ENCODE peak calls at places on chromosomes 12 and 14, in nine cellular contexts. B is PC-3, G is left ventricle myocardium inferior, M is cardiac muscle cell, H is adrenal gland, S is bronchial epithelial cell, P is tibial artery, N is right atrium auricular region, F is uterus. K is an unnamed sample.
A peak's percentile ranks its signal among the peaks of the same experiment; 100 is the strongest.

GRCh38 chr14:50808053-50808452 is 22.9 kb downstream of the NIN start:
- DNase-seq in P (no peak), B (no peak), M (no peak), N (no peak), G (no peak), F (no peak), H (no peak), S (no peak), K (no peak)

GRCh38 chr12:123389560-123390351 is 5.8 kb downstream of the KMT5A start:
- DNase-seq in B (peak; percentile 60), G (peak; percentile 66), N (no peak), F (no peak), H (peak; percentile 62), S (peak; percentile 46), M (no peak), P (no peak), K (peak; percentile 81)

GRCh38 chr12:49566361-49566760 is 1.6 kb downstream of the MCRS1 start:
- DNase-seq in P (no peak), S (no peak), F (no peak), B (no peak), G (no peak), M (no peak), H (no peak), N (no peak), K (no peak)

GRCh38 chr12:112270673-112271072 is 111.6 kb downstream of the HECTD4 start:
- DNase-seq in N (no peak), P (no peak), H (no peak), F (no peak), S (peak; percentile 60), G (no peak), M (no peak), B (no peak), K (no peak)

GRCh38 chr14:61527325-61528100 is 167.8 kb upstream of the HIF1A start:
- DNase-seq in G (no peak), P (no peak), H (peak; percentile 82), S (peak; percentile 83), M (peak; percentile 89), F (no peak), B (peak; percentile 85), N (no peak), K (no peak)

GRCh38 chr12:90399317-90399716 is 555.7 kb downstream of the CCER1 start:
- DNase-seq in P (no peak), N (no peak), S (no peak), M (no peak), F (no peak), H (no peak), G (no peak), B (no peak), K (no peak)

GRCh38 chr12:94059394-94060368 is 88.7 kb upstream of the PLXNC1 start:
- DNase-seq in M (no peak), P (no peak), B (peak; percentile 53), G (no peak), H (no peak), S (no peak), N (no peak), F (no peak), K (peak; percentile 43)

GRCh38 chr14:54105406-54105805 is 148.8 kb upstream of the BMP4 start:
- DNase-seq in H (no peak), F (no peak), P (no peak), B (peak; percentile 99), N (no peak), S (peak; percentile 89), M (no peak), G (no peak), K (no peak)

GRCh38 chr12:122992386-122992785 is 11.9 kb downstream of the ARL6IP4 start:
- DNase-seq in N (no peak), H (no peak), P (no peak), B (no peak), S (no peak), M (no peak), F (no peak), G (no peak), K (no peak)

GRCh38 chr12:109559200-109559505 is 14.2 kb downstream of the MMAB start:
- DNase-seq in S (no peak), N (no peak), G (no peak), M (no peak), H (no peak), P (no peak), F (no peak), B (no peak), K (no peak)

DNA sequence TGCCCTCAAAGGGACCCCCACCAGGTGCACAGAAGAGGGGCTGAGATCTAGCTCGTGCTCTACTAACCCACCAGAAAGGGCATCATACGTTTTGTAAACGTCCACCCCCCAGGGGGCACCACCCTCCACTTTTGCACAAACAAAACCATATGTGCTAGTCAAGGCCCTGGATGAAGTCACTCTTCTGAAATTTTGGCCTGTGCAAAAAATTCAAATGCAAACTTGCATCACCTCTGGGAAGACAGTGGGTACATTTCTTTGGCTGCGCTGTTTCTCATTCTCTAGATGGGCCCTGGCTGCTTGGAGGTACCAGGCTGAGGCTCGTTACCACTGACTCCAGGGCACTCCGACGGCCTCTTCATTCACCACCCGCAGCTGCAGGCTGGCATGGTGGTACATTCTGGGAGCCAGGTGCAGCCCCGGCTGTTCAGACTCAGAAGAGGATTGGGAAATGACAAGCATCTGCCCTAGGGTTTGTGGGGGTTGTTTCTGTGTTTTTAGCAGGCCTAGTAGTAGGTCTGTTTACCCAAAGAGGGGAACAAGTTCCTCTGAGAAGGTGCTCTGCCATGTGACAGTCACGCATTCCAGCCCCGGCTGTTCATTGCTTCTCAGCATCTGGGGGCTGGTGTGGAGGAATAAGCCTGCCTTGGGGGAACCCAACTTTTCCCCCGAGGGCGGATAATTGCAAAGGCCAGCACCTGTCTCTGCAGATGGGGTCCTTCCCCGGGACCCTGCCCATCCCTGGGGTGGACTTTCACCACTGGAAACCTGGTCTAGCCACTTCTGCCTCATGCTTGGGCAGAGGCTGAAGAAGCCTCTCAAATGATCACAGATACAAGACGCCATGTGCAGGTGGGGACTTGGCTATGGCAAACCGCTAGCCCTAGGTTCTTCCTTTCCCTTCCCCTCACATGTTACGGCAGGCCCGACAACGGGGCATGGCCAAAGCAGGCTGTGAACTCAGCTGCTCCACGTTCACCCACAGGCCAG is 147.6 kb downstream of the DPF3 start:
- DNase-seq in N (peak; percentile 49), P (no peak), F (no peak), G (no peak), M (peak; percentile 47), H (no peak), S (peak; percentile 1), B (peak; percentile 48), K (peak; percentile 24)
- TF ChIP-seq CTCF in N (no peak), P (peak; percentile 31), F (no peak), G (peak; percentile 18), M (peak; percentile 3), H (no peak), S (no peak), B (peak; percentile 36), K (no peak)

GRCh38 chr12:68791897-68792481 is 16.0 kb upstream of the MDM2 start:
- DNase-seq in M (no peak), P (no peak), S (no peak), G (no peak), B (no peak), H (no peak), N (no peak), F (no peak), K (no peak)
- H3K27me3 ChIP-seq in M (no peaks in the 10 kb centered on the region), P (no peaks in the 10 kb centered on the region), S (no peaks in the 10 kb centered on the region), G (no peaks in the 10 kb centered on the region), B (no peaks in the 10 kb centered on the region), H (no peaks in the 10 kb centered on the region), N (no peaks in the 10 kb centered on the region), F (no peaks in the 10 kb centered on the region), K (no peaks in the 10 kb centered on the region)

DNA sequence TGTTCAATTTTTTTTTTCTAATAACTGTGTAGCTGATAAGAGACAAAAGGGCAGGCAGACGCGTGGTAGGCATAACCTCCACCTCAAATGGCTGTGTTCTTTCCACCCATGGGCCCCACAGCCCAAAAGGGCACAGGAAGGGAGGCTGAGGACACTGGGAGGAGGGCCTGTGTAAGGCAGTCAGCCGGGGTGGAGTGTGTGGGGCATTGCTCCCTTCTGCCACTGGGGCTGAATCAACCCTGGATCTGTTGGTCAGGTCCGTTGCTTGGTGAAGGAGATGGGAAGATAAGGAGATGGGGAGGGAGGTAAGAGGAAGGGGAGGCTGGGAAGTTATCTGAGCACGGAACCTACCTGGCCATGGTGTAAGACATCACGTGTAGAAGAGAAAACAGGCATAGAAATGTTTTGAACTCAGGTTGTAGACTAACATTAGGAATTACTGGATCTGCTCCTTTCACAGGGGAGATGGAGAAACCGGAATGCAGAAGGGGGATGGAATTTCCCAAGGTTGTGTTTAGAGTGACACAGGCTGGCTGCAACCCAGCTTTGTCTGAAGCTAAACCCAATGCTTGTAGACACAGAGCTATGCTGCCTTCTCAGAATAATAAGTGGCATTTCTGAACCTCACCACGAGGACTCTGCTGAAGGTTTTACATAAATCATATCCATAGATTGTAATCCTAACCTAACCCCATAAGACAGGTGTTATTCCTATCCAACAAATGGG is 138.5 kb upstream of the NOS1 start:
- DNase-seq in S (no peak), G (no peak), P (no peak), H (no peak), M (no peak), F (no peak), N (no peak), B (no peak), K (no peak)
- TF ChIP-seq CTCF in S (no peak), G (no peak), P (no peak), H (no peak), M (no peak), F (no peak), N (no peak), B (no peak), K (no peak)

GRCh38 chr14:19823178-19823577 is 19.6 kb downstream of the OR4N2 start:
- DNase-seq in H (no peak), B (no peak), G (no peak), M (no peak), P (no peak), N (no peak), S (no peak), F (no peak), K (no peak)

GRCh38 chr14:19823765-19824164 is 20.2 kb downstream of the OR4N2 start:
- DNase-seq in P (no peak), M (no peak), S (peak; percentile 0), G (no peak), H (no peak), N (no peak), F (no peak), B (no peak), K (no peak)

DNA sequence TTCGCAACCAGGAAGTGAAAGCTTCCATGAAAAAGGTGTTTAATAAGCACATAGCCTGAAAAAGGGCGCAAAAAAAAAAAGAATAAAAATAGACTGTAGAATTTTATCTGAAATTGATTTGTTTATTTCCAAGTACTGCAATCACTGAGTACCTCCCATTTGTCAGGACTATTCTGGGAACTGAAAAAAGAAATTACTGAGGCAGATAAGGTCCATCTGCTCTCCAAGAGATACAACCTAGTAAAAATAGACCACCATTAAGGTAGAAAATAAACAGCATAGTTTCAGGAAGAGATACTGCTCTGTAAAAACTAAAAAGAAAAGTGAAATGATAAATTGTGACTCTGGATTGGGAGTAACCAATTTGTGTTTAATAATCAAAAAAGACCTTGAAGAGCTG is 24.7 kb downstream of the OR4N2 start:
- DNase-seq in P (no peak), G (no peak), N (no peak), H (no peak), S (no peak), B (no peak), M (no peak), F (no peak), K (no peak)
- H3K27me3 ChIP-seq in P (no peaks in the 10 kb centered on the region), G (no peaks in the 10 kb centered on the region), N (no peaks in the 10 kb centered on the region), H (no peaks in the 10 kb centered on the region), S (no peaks in the 10 kb centered on the region), B (no peaks in the 10 kb centered on the region), M (no peaks in the 10 kb centered on the region), F (no peaks in the 10 kb centered on the region), K (no peaks in the 10 kb centered on the region)

GRCh38 chr14:75279153-75279738 is 618 bp downstream of the FOS start:
- DNase-seq in B (no peak), F (peak; percentile 75), H (peak; percentile 87), P (peak; percentile 74), G (peak; percentile 80), N (peak; percentile 83), S (no peak), M (peak; percentile 83), K (no peak)
- TF ChIP-seq CTCF in B (no peak), F (no peak), H (no peak), P (no peak), G (no peak), N (no peak), S (no peak), M (no peak), K (no peak)

K was measured in lung.